ENCODE peak calls at places on chromosomes 1 and 21, in eight cellular contexts. H, I, E, Y, O, J, A and M are unnamed samples.

GRCh38 chr1:209354111-209354839 is 229.2 kb upstream of the CAMK1G start:
- DNase-seq in H (peak), I (peak), E (peak), Y (peak), O (peak), J (peak), A (peak), M (peak)

GRCh38 chr21:40507978-40508377 is 339.0 kb downstream of the DSCAM start:
- DNase-seq in H (peak), I (no peak), E (no peak), Y (peak), O (no peak), J (no peak), A (no peak), M (no peak)

GRCh38 chr1:89302697-89303332 is 30.2 kb upstream of the GBP5 start:
- DNase-seq in H (no peak), I (no peak), E (no peak), Y (no peak), O (no peak), J (no peak), A (no peak), M (no peak)

GRCh38 chr1:173002891-173003582 is 47.7 kb downstream of the TNFSF18 start:
- DNase-seq in H (peak), I (peak), E (no peak), Y (peak), O (no peak), J (peak), A (no peak), M (no peak)

GRCh38 chr1:183467687-183468086 is 4.6 kb upstream of the SMG7 start:
- DNase-seq in H (no peak), I (peak), E (no peak), Y (peak), O (no peak), J (no peak), A (no peak), M (no peak)

GRCh38 chr1:47793563-47793962 is 203.6 kb downstream of the TRABD2B start:
- DNase-seq in H (no peak), I (no peak), E (no peak), Y (no peak), O (no peak), J (no peak), A (no peak), M (no peak)

GRCh38 chr1:234535763-234536515 is 57.0 kb upstream of the TARBP1 start:
- DNase-seq in H (peak), I (peak), E (peak), Y (peak), O (no peak), J (peak), A (no peak), M (no peak)

GRCh38 chr1:17943506-17943905 is 164.1 kb upstream of the IGSF21 start:
- DNase-seq in H (no peak), I (no peak), E (no peak), Y (no peak), O (no peak), J (no peak), A (no peak), M (no peak)

GRCh38 chr1:8357329-8358101 is 39.6 kb downstream of the SLC45A1 start:
- DNase-seq in H (no peak), I (no peak), E (peak), Y (no peak), O (no peak), J (no peak), A (no peak), M (no peak)

GRCh38 chr1:156249593-156249992 is 1.7 kb upstream of the PAQR6 start:
- DNase-seq in H (no peak), I (no peak), E (no peak), Y (no peak), O (no peak), J (no peak), A (no peak), M (no peak)

GRCh38 chr1:920506-920905 is 3.2 kb upstream of the SAMD11 start:
- DNase-seq in H (no peak), I (no peak), E (no peak), Y (no peak), O (no peak), J (no peak), A (no peak), M (no peak)

GRCh38 chr1:164748253-164748899 is 189.4 kb downstream of the PBX1 start:
- DNase-seq in H (peak), I (peak), E (peak), Y (peak), O (no peak), J (peak), A (no peak), M (no peak)

GRCh38 chr1:201295861-201296260 is 12.6 kb downstream of the PKP1 start:
- DNase-seq in H (peak), I (peak), E (no peak), Y (peak), O (no peak), J (peak), A (no peak), M (peak)

GRCh38 chr1:227788279-227789041 is 27.0 kb upstream of the PRSS38 start:
- DNase-seq in H (peak), I (no peak), E (peak), Y (peak), O (no peak), J (no peak), A (no peak), M (peak)

GRCh38 chr1:230632273-230632873 is 9.9 kb upstream of the COG2 start:
- DNase-seq in H (peak), I (peak), E (no peak), Y (peak), O (peak), J (peak), A (no peak), M (peak)

GRCh38 chr1:1616045-1616821 is 933 bp downstream of the MIB2 start:
- DNase-seq in H (no peak), I (no peak), E (peak), Y (peak), O (peak), J (peak), A (peak), M (no peak)

GRCh38 chr1:156444407-156445001 is 56.1 kb downstream of the MEF2D start:
- DNase-seq in H (no peak), I (no peak), E (no peak), Y (peak), O (peak), J (peak), A (no peak), M (peak)